ENCODE peak calls at places on chromosome 22, in nine cellular contexts. One of them, this sample, is unnamed.

GRCh38 chr22:29308791-29309262 is 2.4 kb downstream of the GAS2L1 start:
- DNase-seq in HCT116: no peak
- DNase-seq in fibroblast of pulmonary artery: peak
- DNase-seq in AG09309: peak
- DNase-seq in H7: no peak
- DNase-seq in MM.1S: no peak
- DNase-seq in A549: no peak
- DNase-seq in pancreas: no peak
- DNase-seq in right atrium auricular region: no peak
- DNase-seq in this sample: peak

GRCh38 chr22:23431337-23432072 is 148.6 kb downstream of the IGLL1 start:
- DNase-seq in pancreas: no peak
- DNase-seq in MM.1S: no peak
- DNase-seq in H7: no peak
- DNase-seq in A549: no peak
- DNase-seq in right atrium auricular region: no peak
- DNase-seq in AG09309: no peak
- DNase-seq in HCT116: no peak
- DNase-seq in fibroblast of pulmonary artery: peak
- DNase-seq in this sample: no peak

GRCh38 chr22:49166211-49166610 is 661.5 kb downstream of the BRD1 start:
- DNase-seq in AG09309: no peak
- DNase-seq in A549: no peak
- DNase-seq in HCT116: no peak
- DNase-seq in pancreas: no peak
- DNase-seq in right atrium auricular region: no peak
- DNase-seq in fibroblast of pulmonary artery: no peak
- DNase-seq in H7: no peak
- DNase-seq in MM.1S: no peak
- DNase-seq in this sample: no peak

GRCh38 chr22:34105461-34106062 is 185.3 kb upstream of the LARGE1 start:
- DNase-seq in AG09309: no peak
- DNase-seq in MM.1S: peak
- DNase-seq in right atrium auricular region: peak
- DNase-seq in HCT116: no peak
- DNase-seq in H7: peak
- DNase-seq in pancreas: peak
- DNase-seq in A549: peak
- DNase-seq in fibroblast of pulmonary artery: no peak
- DNase-seq in this sample: no peak

GRCh38 chr22:26170795-26171194 is 1.5 kb downstream of the SEZ6L start:
- DNase-seq in HCT116: no peak
- DNase-seq in MM.1S: no peak
- DNase-seq in fibroblast of pulmonary artery: no peak
- DNase-seq in pancreas: no peak
- DNase-seq in H7: peak
- DNase-seq in right atrium auricular region: no peak
- DNase-seq in A549: no peak
- DNase-seq in AG09309: no peak
- DNase-seq in this sample: no peak

GRCh38 chr22:39716534-39716933 is 146.0 kb downstream of the CACNA1I start:
- DNase-seq in A549: no peak
- DNase-seq in pancreas: no peak
- DNase-seq in fibroblast of pulmonary artery: no peak
- DNase-seq in H7: peak
- DNase-seq in MM.1S: no peak
- DNase-seq in HCT116: no peak
- DNase-seq in AG09309: no peak
- DNase-seq in right atrium auricular region: no peak
- DNase-seq in this sample: no peak

GRCh38 chr22:30204742-30205111 is 41.8 kb downstream of the LIF start:
- DNase-seq in HCT116: no peak
- DNase-seq in H7: peak
- DNase-seq in A549: no peak
- DNase-seq in MM.1S: no peak
- DNase-seq in fibroblast of pulmonary artery: peak
- DNase-seq in right atrium auricular region: no peak
- DNase-seq in AG09309: peak
- DNase-seq in pancreas: no peak
- DNase-seq in this sample: peak

GRCh38 chr22:20437253-20438065 is at the start of gene SCARF2:
- DNase-seq in fibroblast of pulmonary artery: peak
- DNase-seq in H7: peak
- DNase-seq in HCT116: no peak
- DNase-seq in right atrium auricular region: no peak
- DNase-seq in AG09309: no peak
- DNase-seq in MM.1S: no peak
- DNase-seq in A549: no peak
- DNase-seq in pancreas: no peak
- DNase-seq in this sample: peak

GRCh38 chr22:22164541-22165272 is 79.9 kb upstream of the VPREB1 start:
- DNase-seq in A549: no peak
- DNase-seq in HCT116: no peak
- DNase-seq in AG09309: no peak
- DNase-seq in fibroblast of pulmonary artery: no peak
- DNase-seq in right atrium auricular region: no peak
- DNase-seq in MM.1S: no peak
- DNase-seq in H7: peak
- DNase-seq in pancreas: no peak
- DNase-seq in this sample: no peak

GRCh38 chr22:49850021-49850911 is 3.4 kb upstream of the ZBED4 start:
- DNase-seq in HCT116: no peak
- DNase-seq in AG09309: no peak
- DNase-seq in MM.1S: no peak
- DNase-seq in right atrium auricular region: no peak
- DNase-seq in H7: peak
- DNase-seq in A549: no peak
- DNase-seq in fibroblast of pulmonary artery: no peak
- DNase-seq in pancreas: no peak
- DNase-seq in this sample: no peak

GRCh38 chr22:46425011-46425410 is 89.5 kb downstream of the TRMU start:
- DNase-seq in A549: no peak
- DNase-seq in pancreas: no peak
- DNase-seq in HCT116: no peak
- DNase-seq in H7: no peak
- DNase-seq in fibroblast of pulmonary artery: peak
- DNase-seq in right atrium auricular region: no peak
- DNase-seq in MM.1S: no peak
- DNase-seq in AG09309: peak
- DNase-seq in this sample: peak

GRCh38 chr22:44270556-44270880 is 42.2 kb downstream of the SHISAL1 start:
- DNase-seq in right atrium auricular region: no peak
- DNase-seq in H7: no peak
- DNase-seq in pancreas: no peak
- DNase-seq in AG09309: no peak
- DNase-seq in HCT116: no peak
- DNase-seq in A549: no peak
- DNase-seq in MM.1S: no peak
- DNase-seq in fibroblast of pulmonary artery: no peak
- DNase-seq in this sample: no peak

GRCh38 chr22:48464246-48464645 is 1363.4 kb downstream of the BRD1 start:
- DNase-seq in HCT116: no peak
- DNase-seq in A549: no peak
- DNase-seq in fibroblast of pulmonary artery: no peak
- DNase-seq in MM.1S: no peak
- DNase-seq in right atrium auricular region: no peak
- DNase-seq in pancreas: no peak
- DNase-seq in AG09309: no peak
- DNase-seq in H7: peak
- DNase-seq in this sample: no peak

GRCh38 chr22:44288951-44289350 is 23.8 kb downstream of the SHISAL1 start:
- DNase-seq in A549: no peak
- DNase-seq in HCT116: no peak
- DNase-seq in fibroblast of pulmonary artery: no peak
- DNase-seq in H7: no peak
- DNase-seq in MM.1S: no peak
- DNase-seq in right atrium auricular region: no peak
- DNase-seq in pancreas: no peak
- DNase-seq in AG09309: no peak
- DNase-seq in this sample: no peak

DNA sequence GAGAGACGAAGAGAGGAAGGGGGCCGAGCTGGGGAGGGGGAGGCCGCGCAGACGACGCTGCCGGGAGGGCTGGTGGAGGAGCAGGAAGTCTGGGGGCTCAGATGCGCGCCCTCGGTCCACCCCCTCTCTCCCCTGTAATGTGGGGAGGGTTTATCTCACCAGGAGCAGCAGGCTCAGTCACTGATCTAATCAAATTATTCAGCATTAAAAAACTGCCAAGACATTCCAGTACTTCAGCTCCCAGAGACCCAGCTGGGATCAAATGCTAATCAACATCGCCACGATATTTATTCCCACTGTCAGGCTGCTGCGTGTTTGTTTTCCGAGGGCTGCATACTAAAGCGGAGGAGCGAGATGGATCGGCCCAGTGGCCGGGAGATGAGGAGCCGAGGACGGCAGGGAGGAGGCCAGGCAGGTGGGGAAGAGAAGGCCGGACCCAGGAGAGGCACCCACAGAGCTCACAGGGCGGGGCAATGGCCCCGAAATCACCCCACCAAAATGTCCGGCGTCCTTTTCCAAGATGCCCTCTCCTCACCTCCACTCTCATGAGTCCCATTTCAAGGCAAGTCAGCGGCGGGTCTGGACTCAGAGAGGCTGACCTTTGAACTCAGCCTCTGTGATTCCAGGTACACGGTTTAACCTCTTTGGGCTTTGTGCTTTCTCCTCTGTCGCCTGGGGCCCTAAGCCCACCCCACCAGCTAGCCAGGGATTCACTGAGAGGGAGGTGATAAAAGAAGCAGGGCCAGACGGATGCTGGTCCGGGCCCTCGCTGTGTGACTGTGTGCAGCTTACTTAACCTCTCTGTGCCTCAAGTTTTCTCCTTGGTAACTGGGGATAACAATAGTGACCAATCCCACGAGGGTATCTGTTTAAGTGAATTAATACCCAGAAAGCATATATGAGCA is 502.1 kb downstream of the MN1 start:
- DNase-seq in A549: no peak
- DNase-seq in MM.1S: no peak
- DNase-seq in right atrium auricular region: no peak
- DNase-seq in HCT116: no peak
- DNase-seq in AG09309: no peak
- DNase-seq in H7: peak
- DNase-seq in fibroblast of pulmonary artery: no peak
- DNase-seq in pancreas: no peak
- DNase-seq in this sample: no peak
- H3K4me3 ChIP-seq in A549: no peak
- H3K4me3 ChIP-seq in MM.1S: no peak
- H3K4me3 ChIP-seq in right atrium auricular region: peak
- H3K4me3 ChIP-seq in HCT116: no peak
- H3K4me3 ChIP-seq in AG09309: no peak
- H3K4me3 ChIP-seq in H7: peak
- H3K4me3 ChIP-seq in fibroblast of pulmonary artery: no peak
- H3K4me3 ChIP-seq in pancreas: no peak
- H3K4me3 ChIP-seq in this sample: peak

GRCh38 chr22:17370766-17371181 is 1.5 kb downstream of the CECR2 start:
- DNase-seq in HCT116: no peak
- DNase-seq in A549: no peak
- DNase-seq in fibroblast of pulmonary artery: no peak
- DNase-seq in H7: no peak
- DNase-seq in MM.1S: no peak
- DNase-seq in right atrium auricular region: no peak
- DNase-seq in pancreas: no peak
- DNase-seq in AG09309: no peak
- DNase-seq in this sample: no peak
- H3K4me3 ChIP-seq in HCT116: peak
- H3K4me3 ChIP-seq in A549: peak
- H3K4me3 ChIP-seq in fibroblast of pulmonary artery: peak
- H3K4me3 ChIP-seq in H7: peak
- H3K4me3 ChIP-seq in MM.1S: no peak
- H3K4me3 ChIP-seq in right atrium auricular region: peak
- H3K4me3 ChIP-seq in pancreas: peak
- H3K4me3 ChIP-seq in AG09309: no peak
- H3K4me3 ChIP-seq in this sample: no peak

GRCh38 chr22:41285820-41286638 is at the start of gene RANGAP1:
- DNase-seq in right atrium auricular region: peak
- DNase-seq in AG09309: peak
- DNase-seq in HCT116: peak
- DNase-seq in H7: peak
- DNase-seq in MM.1S: peak
- DNase-seq in pancreas: peak
- DNase-seq in A549: peak
- DNase-seq in fibroblast of pulmonary artery: peak
- DNase-seq in this sample: peak

GRCh38 chr22:41285441-41285819 is 557 bp downstream of the RANGAP1 start:
- DNase-seq in HCT116: peak
- DNase-seq in H7: peak
- DNase-seq in AG09309: no peak
- DNase-seq in right atrium auricular region: peak
- DNase-seq in pancreas: peak
- DNase-seq in fibroblast of pulmonary artery: peak
- DNase-seq in A549: no peak
- DNase-seq in MM.1S: peak
- DNase-seq in this sample: peak

GRCh38 chr22:41280854-41281253 is 5.1 kb downstream of the RANGAP1 start:
- DNase-seq in fibroblast of pulmonary artery: no peak
- DNase-seq in A549: no peak
- DNase-seq in AG09309: no peak
- DNase-seq in H7: no peak
- DNase-seq in pancreas: no peak
- DNase-seq in right atrium auricular region: no peak
- DNase-seq in HCT116: no peak
- DNase-seq in MM.1S: no peak
- DNase-seq in this sample: no peak

GRCh38 chr22:41286639-41287091 is 678 bp upstream of the RANGAP1 start:
- DNase-seq in A549: no peak
- DNase-seq in fibroblast of pulmonary artery: peak
- DNase-seq in H7: peak
- DNase-seq in AG09309: no peak
- DNase-seq in MM.1S: no peak
- DNase-seq in right atrium auricular region: no peak
- DNase-seq in pancreas: peak
- DNase-seq in HCT116: no peak
- DNase-seq in this sample: peak

DNA sequence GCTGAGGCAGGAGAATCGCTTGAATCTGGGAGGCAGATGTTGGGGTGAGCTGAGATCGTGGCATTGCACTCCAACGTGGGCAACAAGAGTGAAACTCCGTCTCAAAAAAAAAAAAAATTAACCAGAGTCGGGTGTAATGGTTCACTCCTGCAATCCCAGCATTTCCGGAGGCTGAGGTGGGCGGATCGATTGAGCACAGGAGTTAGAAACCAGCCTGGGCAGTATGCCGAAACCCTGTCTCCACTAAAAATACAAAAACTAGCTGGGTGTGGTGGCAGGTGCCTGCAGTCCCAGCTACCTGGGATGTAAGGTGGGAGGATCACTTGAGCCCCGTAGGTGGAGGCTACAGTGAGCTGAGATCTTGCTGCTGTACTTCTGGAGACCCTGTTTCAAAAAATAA is 1.5 kb downstream of the RANGAP1 start:
- DNase-seq in fibroblast of pulmonary artery: no peak
- DNase-seq in HCT116: no peak
- DNase-seq in AG09309: no peak
- DNase-seq in pancreas: no peak
- DNase-seq in right atrium auricular region: no peak
- DNase-seq in H7: no peak
- DNase-seq in MM.1S: no peak
- DNase-seq in A549: no peak
- DNase-seq in this sample: no peak
- H3K4me3 ChIP-seq in fibroblast of pulmonary artery: no peak
- H3K4me3 ChIP-seq in HCT116: peak
- H3K4me3 ChIP-seq in AG09309: peak
- H3K4me3 ChIP-seq in pancreas: no peak
- H3K4me3 ChIP-seq in right atrium auricular region: no peak
- H3K4me3 ChIP-seq in H7: no peak
- H3K4me3 ChIP-seq in MM.1S: no peak
- H3K4me3 ChIP-seq in A549: peak
- H3K4me3 ChIP-seq in this sample: no peak

GRCh38 chr22:19406846-19407245 is 24.7 kb downstream of the HIRA start:
- DNase-seq in MM.1S: no peak
- DNase-seq in pancreas: no peak
- DNase-seq in right atrium auricular region: no peak
- DNase-seq in AG09309: no peak
- DNase-seq in A549: no peak
- DNase-seq in HCT116: no peak
- DNase-seq in H7: no peak
- DNase-seq in fibroblast of pulmonary artery: no peak
- DNase-seq in this sample: no peak
- H3K4me3 ChIP-seq in MM.1S: no peak
- H3K4me3 ChIP-seq in pancreas: no peak
- H3K4me3 ChIP-seq in right atrium auricular region: no peak
- H3K4me3 ChIP-seq in AG09309: no peak
- H3K4me3 ChIP-seq in A549: no peak
- H3K4me3 ChIP-seq in HCT116: no peak
- H3K4me3 ChIP-seq in H7: no peak
- H3K4me3 ChIP-seq in fibroblast of pulmonary artery: no peak
- H3K4me3 ChIP-seq in this sample: no peak

This sample was measured in AG10803.